ENCODE peak calls at places on chromosomes 16 and 17, in eight cellular contexts. One of them, this sample, is unnamed.

GRCh38 chr17:76176701-76177574 is 35.9 kb upstream of the FOXJ1 start:
- ATAC-seq in omental fat pad: no peak
- ATAC-seq in Right ventricle myocardium superior: no peak
- ATAC-seq in left lung: no peak
- ATAC-seq in sciatic nerve: no peak
- ATAC-seq in naive B cell: no peak
- ATAC-seq in central memory CD8-positive, alpha-beta T cell: no peak
- ATAC-seq in stimulated activated naive B cell treated with anti-CD40 and anti-IgM and Interleukin-4, amounts not matched to agents 10 μg/mL and 1 μg/mL and 100 μg/mL, for 72 hours: no peak
- ATAC-seq in this sample: no peak

GRCh38 chr17:39651908-39652634 is 13.1 kb upstream of the TCAP start:
- ATAC-seq in omental fat pad: no peak
- ATAC-seq in Right ventricle myocardium superior: no peak
- ATAC-seq in left lung: no peak
- ATAC-seq in sciatic nerve: no peak
- ATAC-seq in naive B cell: no peak
- ATAC-seq in central memory CD8-positive, alpha-beta T cell: no peak
- ATAC-seq in stimulated activated naive B cell treated with anti-CD40 and anti-IgM and Interleukin-4, amounts not matched to agents 10 μg/mL and 1 μg/mL and 100 μg/mL, for 72 hours: no peak
- ATAC-seq in this sample: no peak

GRCh38 chr16:88962478-88963152 is 14.4 kb downstream of the CBFA2T3 start:
- ATAC-seq in omental fat pad: no peak
- ATAC-seq in Right ventricle myocardium superior: no peak
- ATAC-seq in left lung: no peak
- ATAC-seq in sciatic nerve: no peak
- ATAC-seq in naive B cell: no peak
- ATAC-seq in central memory CD8-positive, alpha-beta T cell: no peak
- ATAC-seq in stimulated activated naive B cell treated with anti-CD40 and anti-IgM and Interleukin-4, amounts not matched to agents 10 μg/mL and 1 μg/mL and 100 μg/mL, for 72 hours: no peak
- ATAC-seq in this sample: no peak

GRCh38 chr17:81002013-81002384 is 10.4 kb downstream of the CHMP6 start:
- ATAC-seq in omental fat pad: no peak
- ATAC-seq in Right ventricle myocardium superior: no peak
- ATAC-seq in left lung: no peak
- ATAC-seq in sciatic nerve: no peak
- ATAC-seq in naive B cell: no peak
- ATAC-seq in central memory CD8-positive, alpha-beta T cell: no peak
- ATAC-seq in stimulated activated naive B cell treated with anti-CD40 and anti-IgM and Interleukin-4, amounts not matched to agents 10 μg/mL and 1 μg/mL and 100 μg/mL, for 72 hours: no peak
- ATAC-seq in this sample: no peak

GRCh38 chr17:40564195-40564882 is 933 bp downstream of the CCR7 start:
- ATAC-seq in omental fat pad: no peak
- ATAC-seq in Right ventricle myocardium superior: no peak
- ATAC-seq in left lung: no peak
- ATAC-seq in sciatic nerve: no peak
- ATAC-seq in naive B cell: no peak
- ATAC-seq in central memory CD8-positive, alpha-beta T cell: no peak
- ATAC-seq in stimulated activated naive B cell treated with anti-CD40 and anti-IgM and Interleukin-4, amounts not matched to agents 10 μg/mL and 1 μg/mL and 100 μg/mL, for 72 hours: no peak
- ATAC-seq in this sample: no peak

GRCh38 chr17:35537569-35538209 is at the start of gene SLFN12L:
- ATAC-seq in omental fat pad: peak
- ATAC-seq in Right ventricle myocardium superior: peak
- ATAC-seq in left lung: peak
- ATAC-seq in sciatic nerve: peak
- ATAC-seq in naive B cell: no peak
- ATAC-seq in central memory CD8-positive, alpha-beta T cell: peak
- ATAC-seq in stimulated activated naive B cell treated with anti-CD40 and anti-IgM and Interleukin-4, amounts not matched to agents 10 μg/mL and 1 μg/mL and 100 μg/mL, for 72 hours: peak
- ATAC-seq in this sample: no peak

GRCh38 chr16:71853413-71853812 is 7.6 kb downstream of the ATXN1L start:
- ATAC-seq in omental fat pad: no peak
- ATAC-seq in Right ventricle myocardium superior: no peak
- ATAC-seq in left lung: no peak
- ATAC-seq in sciatic nerve: no peak
- ATAC-seq in naive B cell: peak
- ATAC-seq in central memory CD8-positive, alpha-beta T cell: no peak
- ATAC-seq in stimulated activated naive B cell treated with anti-CD40 and anti-IgM and Interleukin-4, amounts not matched to agents 10 μg/mL and 1 μg/mL and 100 μg/mL, for 72 hours: peak
- ATAC-seq in this sample: no peak

GRCh38 chr16:27473101-27473900 is 71.3 kb downstream of the IL21R start:
- ATAC-seq in omental fat pad: no peak
- ATAC-seq in Right ventricle myocardium superior: no peak
- ATAC-seq in left lung: no peak
- ATAC-seq in sciatic nerve: no peak
- ATAC-seq in naive B cell: no peak
- ATAC-seq in central memory CD8-positive, alpha-beta T cell: no peak
- ATAC-seq in stimulated activated naive B cell treated with anti-CD40 and anti-IgM and Interleukin-4, amounts not matched to agents 10 μg/mL and 1 μg/mL and 100 μg/mL, for 72 hours: peak
- ATAC-seq in this sample: no peak

GRCh38 chr17:79612468-79613194 is 1.8 kb upstream of the RBFOX3 start:
- ATAC-seq in omental fat pad: no peak
- ATAC-seq in Right ventricle myocardium superior: no peak
- ATAC-seq in left lung: peak
- ATAC-seq in sciatic nerve: no peak
- ATAC-seq in naive B cell: no peak
- ATAC-seq in central memory CD8-positive, alpha-beta T cell: no peak
- ATAC-seq in stimulated activated naive B cell treated with anti-CD40 and anti-IgM and Interleukin-4, amounts not matched to agents 10 μg/mL and 1 μg/mL and 100 μg/mL, for 72 hours: peak
- ATAC-seq in this sample: no peak

GRCh38 chr16:57611184-57611583 is 17.2 kb upstream of the ADGRG1 start:
- ATAC-seq in omental fat pad: no peak
- ATAC-seq in Right ventricle myocardium superior: no peak
- ATAC-seq in left lung: no peak
- ATAC-seq in sciatic nerve: no peak
- ATAC-seq in naive B cell: no peak
- ATAC-seq in central memory CD8-positive, alpha-beta T cell: no peak
- ATAC-seq in stimulated activated naive B cell treated with anti-CD40 and anti-IgM and Interleukin-4, amounts not matched to agents 10 μg/mL and 1 μg/mL and 100 μg/mL, for 72 hours: peak
- ATAC-seq in this sample: no peak

GRCh38 chr16:29962344-29962994 is 590 bp downstream of the TMEM219 start:
- ATAC-seq in omental fat pad: peak
- ATAC-seq in Right ventricle myocardium superior: peak
- ATAC-seq in left lung: peak
- ATAC-seq in sciatic nerve: peak
- ATAC-seq in naive B cell: no peak
- ATAC-seq in central memory CD8-positive, alpha-beta T cell: no peak
- ATAC-seq in stimulated activated naive B cell treated with anti-CD40 and anti-IgM and Interleukin-4, amounts not matched to agents 10 μg/mL and 1 μg/mL and 100 μg/mL, for 72 hours: no peak
- ATAC-seq in this sample: peak

GRCh38 chr17:40404003-40404402 is 13.7 kb downstream of the TOP2A start:
- ATAC-seq in omental fat pad: no peak
- ATAC-seq in Right ventricle myocardium superior: no peak
- ATAC-seq in left lung: no peak
- ATAC-seq in sciatic nerve: no peak
- ATAC-seq in naive B cell: no peak
- ATAC-seq in central memory CD8-positive, alpha-beta T cell: no peak
- ATAC-seq in stimulated activated naive B cell treated with anti-CD40 and anti-IgM and Interleukin-4, amounts not matched to agents 10 μg/mL and 1 μg/mL and 100 μg/mL, for 72 hours: no peak
- ATAC-seq in this sample: no peak

GRCh38 chr17:21245703-21246102 is 7.5 kb downstream of the NATD1 start:
- ATAC-seq in omental fat pad: no peak
- ATAC-seq in Right ventricle myocardium superior: peak
- ATAC-seq in left lung: no peak
- ATAC-seq in sciatic nerve: no peak
- ATAC-seq in naive B cell: no peak
- ATAC-seq in central memory CD8-positive, alpha-beta T cell: no peak
- ATAC-seq in stimulated activated naive B cell treated with anti-CD40 and anti-IgM and Interleukin-4, amounts not matched to agents 10 μg/mL and 1 μg/mL and 100 μg/mL, for 72 hours: no peak
- ATAC-seq in this sample: no peak

GRCh38 chr16:19137621-19138128 is 23.9 kb downstream of the ITPRIPL2 start:
- ATAC-seq in omental fat pad: peak
- ATAC-seq in Right ventricle myocardium superior: no peak
- ATAC-seq in left lung: no peak
- ATAC-seq in sciatic nerve: no peak
- ATAC-seq in naive B cell: no peak
- ATAC-seq in central memory CD8-positive, alpha-beta T cell: no peak
- ATAC-seq in stimulated activated naive B cell treated with anti-CD40 and anti-IgM and Interleukin-4, amounts not matched to agents 10 μg/mL and 1 μg/mL and 100 μg/mL, for 72 hours: no peak
- ATAC-seq in this sample: no peak

GRCh38 chr17:364766-365165 is 12.2 kb upstream of the RPH3AL start:
- ATAC-seq in omental fat pad: no peak
- ATAC-seq in Right ventricle myocardium superior: no peak
- ATAC-seq in left lung: no peak
- ATAC-seq in sciatic nerve: no peak
- ATAC-seq in naive B cell: no peak
- ATAC-seq in central memory CD8-positive, alpha-beta T cell: no peak
- ATAC-seq in stimulated activated naive B cell treated with anti-CD40 and anti-IgM and Interleukin-4, amounts not matched to agents 10 μg/mL and 1 μg/mL and 100 μg/mL, for 72 hours: no peak
- ATAC-seq in this sample: no peak